ENCODE peak calls at places on chromosome 11, in seven cellular contexts. One of them, this sample, is unnamed. For H3K4me1, the result is how much of the 10 kb centered on the place peaks cover.

GRCh38 chr11:72782081-72782920 is 11.5 kb downstream of the STARD10 start:
- DNase-seq in suprapubic skin: no peak
- DNase-seq in spleen: no peak
- DNase-seq in prostate gland: no peak
- DNase-seq in sigmoid colon: no peak
- DNase-seq in Panc1: no peak
- DNase-seq in transverse colon: peak
- DNase-seq in this sample: peak

GRCh38 chr11:103907548-103908455 is 128.6 kb upstream of the DDI1 start:
- DNase-seq in suprapubic skin: no peak
- DNase-seq in spleen: no peak
- DNase-seq in prostate gland: no peak
- DNase-seq in sigmoid colon: no peak
- DNase-seq in Panc1: no peak
- DNase-seq in transverse colon: no peak
- DNase-seq in this sample: no peak

GRCh38 chr11:19935507-19935906 is 222.9 kb downstream of the NAV2 start:
- DNase-seq in suprapubic skin: no peak
- DNase-seq in spleen: no peak
- DNase-seq in prostate gland: no peak
- DNase-seq in sigmoid colon: no peak
- DNase-seq in Panc1: no peak
- DNase-seq in transverse colon: no peak
- DNase-seq in this sample: no peak

GRCh38 chr11:60371854-60372253 is 6.5 kb upstream of the MS4A7 start:
- DNase-seq in suprapubic skin: no peak
- DNase-seq in spleen: no peak
- DNase-seq in prostate gland: no peak
- DNase-seq in sigmoid colon: no peak
- DNase-seq in Panc1: no peak
- DNase-seq in transverse colon: no peak
- DNase-seq in this sample: no peak

GRCh38 chr11:45982656-45983470 is 60.4 kb downstream of the LARGE2 start:
- DNase-seq in suprapubic skin: no peak
- DNase-seq in spleen: no peak
- DNase-seq in prostate gland: no peak
- DNase-seq in sigmoid colon: no peak
- DNase-seq in Panc1: no peak
- DNase-seq in transverse colon: no peak
- DNase-seq in this sample: no peak

GRCh38 chr11:117868815-117869642 is 7.4 kb downstream of the FXYD6 start:
- DNase-seq in suprapubic skin: no peak
- DNase-seq in spleen: no peak
- DNase-seq in prostate gland: no peak
- DNase-seq in sigmoid colon: no peak
- DNase-seq in Panc1: no peak
- DNase-seq in transverse colon: no peak
- DNase-seq in this sample: no peak

GRCh38 chr11:28447226-28447625 is 339.0 kb downstream of the METTL15 start:
- DNase-seq in suprapubic skin: no peak
- DNase-seq in spleen: no peak
- DNase-seq in prostate gland: no peak
- DNase-seq in sigmoid colon: no peak
- DNase-seq in Panc1: no peak
- DNase-seq in transverse colon: no peak
- DNase-seq in this sample: no peak

GRCh38 chr11:128501008-128501407 is 86.3 kb downstream of the ETS1 start:
- DNase-seq in suprapubic skin: no peak
- DNase-seq in spleen: no peak
- DNase-seq in prostate gland: no peak
- DNase-seq in sigmoid colon: no peak
- DNase-seq in Panc1: no peak
- DNase-seq in transverse colon: no peak
- DNase-seq in this sample: no peak

GRCh38 chr11:28383471-28383870 is 275.3 kb downstream of the METTL15 start:
- DNase-seq in suprapubic skin: no peak
- DNase-seq in spleen: no peak
- DNase-seq in prostate gland: no peak
- DNase-seq in sigmoid colon: no peak
- DNase-seq in Panc1: no peak
- DNase-seq in transverse colon: no peak
- DNase-seq in this sample: no peak

GRCh38 chr11:22730319-22730718 is 63.9 kb downstream of the GAS2 start:
- DNase-seq in suprapubic skin: no peak
- DNase-seq in spleen: no peak
- DNase-seq in prostate gland: no peak
- DNase-seq in sigmoid colon: no peak
- DNase-seq in Panc1: peak
- DNase-seq in transverse colon: no peak
- DNase-seq in this sample: no peak

GRCh38 chr11:19872526-19873135 is 160.0 kb downstream of the NAV2 start:
- DNase-seq in suprapubic skin: no peak
- DNase-seq in spleen: no peak
- DNase-seq in prostate gland: no peak
- DNase-seq in sigmoid colon: no peak
- DNase-seq in Panc1: no peak
- DNase-seq in transverse colon: no peak
- DNase-seq in this sample: no peak

GRCh38 chr11:36775157-36775556 is 177.1 kb upstream of the RAG2 start:
- DNase-seq in suprapubic skin: no peak
- DNase-seq in spleen: no peak
- DNase-seq in prostate gland: no peak
- DNase-seq in sigmoid colon: no peak
- DNase-seq in Panc1: no peak
- DNase-seq in transverse colon: no peak
- DNase-seq in this sample: no peak

GRCh38 chr11:105179542-105180278 is 40.1 kb upstream of the CARD18 start:
- DNase-seq in suprapubic skin: no peak
- DNase-seq in spleen: no peak
- DNase-seq in prostate gland: no peak
- DNase-seq in sigmoid colon: no peak
- DNase-seq in Panc1: no peak
- DNase-seq in transverse colon: no peak
- DNase-seq in this sample: no peak

GRCh38 chr11:18229501-18229900 is 7.1 kb downstream of the SAA4 start:
- DNase-seq in suprapubic skin: no peak
- DNase-seq in spleen: no peak
- DNase-seq in prostate gland: no peak
- DNase-seq in sigmoid colon: no peak
- DNase-seq in Panc1: no peak
- DNase-seq in transverse colon: no peak
- DNase-seq in this sample: no peak

GRCh38 chr11:66118847-66119246 is 48.8 kb downstream of the PACS1 start:
- DNase-seq in suprapubic skin: no peak
- DNase-seq in spleen: no peak
- DNase-seq in prostate gland: no peak
- DNase-seq in sigmoid colon: no peak
- DNase-seq in Panc1: no peak
- DNase-seq in transverse colon: no peak
- DNase-seq in this sample: no peak
- H3K4me1 ChIP-seq in suprapubic skin: under half
- H3K4me1 ChIP-seq in spleen: half or more
- H3K4me1 ChIP-seq in prostate gland: under half
- H3K4me1 ChIP-seq in sigmoid colon: under half
- H3K4me1 ChIP-seq in Panc1: under half
- H3K4me1 ChIP-seq in transverse colon: under half
- H3K4me1 ChIP-seq in this sample: half or more

GRCh38 chr11:111737180-111737876 is 28.9 kb downstream of the PPP2R1B start:
- DNase-seq in suprapubic skin: no peak
- DNase-seq in spleen: peak
- DNase-seq in prostate gland: no peak
- DNase-seq in sigmoid colon: peak
- DNase-seq in Panc1: no peak
- DNase-seq in transverse colon: no peak
- DNase-seq in this sample: no peak
- TF ChIP-seq POLR2AphosphoS5 in suprapubic skin: no peak
- TF ChIP-seq POLR2AphosphoS5 in spleen: no peak
- TF ChIP-seq POLR2AphosphoS5 in prostate gland: no peak
- TF ChIP-seq POLR2AphosphoS5 in sigmoid colon: no peak
- TF ChIP-seq POLR2AphosphoS5 in Panc1: no peak
- TF ChIP-seq POLR2AphosphoS5 in transverse colon: no peak
- TF ChIP-seq POLR2AphosphoS5 in this sample: no peak

DNA sequence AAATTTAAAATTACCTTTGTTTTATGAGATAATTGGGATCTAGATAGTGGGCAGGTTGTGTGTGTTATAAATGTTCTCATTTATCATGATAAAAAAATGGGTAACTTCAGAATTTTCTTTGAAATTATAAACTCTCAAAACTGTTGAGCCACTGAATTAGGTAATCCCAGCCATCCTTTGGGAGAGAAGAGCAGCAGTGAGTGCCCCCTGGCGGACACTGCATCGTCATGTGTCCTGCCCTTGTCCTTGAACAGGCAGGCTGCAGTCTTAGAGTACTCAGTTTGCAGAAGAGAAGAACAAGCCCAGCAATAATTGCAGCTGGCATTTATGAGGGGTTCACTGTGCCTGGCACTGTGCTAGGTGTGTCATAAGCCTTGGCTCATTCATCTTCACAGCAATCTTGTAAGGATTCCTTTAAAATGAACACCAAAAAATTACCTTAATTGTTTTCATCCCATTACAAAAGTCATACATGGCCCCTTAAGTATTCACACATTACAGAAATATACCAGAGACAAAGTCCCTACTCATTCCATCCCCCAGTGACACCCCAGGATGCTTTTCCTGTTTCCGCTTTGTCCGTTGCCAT is 60.4 kb downstream of the MYO7A start:
- DNase-seq in suprapubic skin: no peak
- DNase-seq in spleen: peak
- DNase-seq in prostate gland: peak
- DNase-seq in sigmoid colon: peak
- DNase-seq in Panc1: peak
- DNase-seq in transverse colon: peak
- DNase-seq in this sample: peak
- TF ChIP-seq CTCF in suprapubic skin: peak
- TF ChIP-seq CTCF in spleen: peak
- TF ChIP-seq CTCF in prostate gland: peak
- TF ChIP-seq CTCF in sigmoid colon: peak
- TF ChIP-seq CTCF in Panc1: peak
- TF ChIP-seq CTCF in transverse colon: peak
- TF ChIP-seq CTCF in this sample: peak

GRCh38 chr11:61731211-61731955 is 21.1 kb upstream of the MYRF start:
- DNase-seq in suprapubic skin: no peak
- DNase-seq in spleen: no peak
- DNase-seq in prostate gland: no peak
- DNase-seq in sigmoid colon: no peak
- DNase-seq in Panc1: no peak
- DNase-seq in transverse colon: no peak
- DNase-seq in this sample: no peak

GRCh38 chr11:61733120-61733978 is 19.1 kb upstream of the MYRF start:
- DNase-seq in suprapubic skin: peak
- DNase-seq in spleen: peak
- DNase-seq in prostate gland: peak
- DNase-seq in sigmoid colon: peak
- DNase-seq in Panc1: peak
- DNase-seq in transverse colon: peak
- DNase-seq in this sample: peak

GRCh38 chr11:61732705-61733104 is 19.7 kb upstream of the MYRF start:
- DNase-seq in suprapubic skin: no peak
- DNase-seq in spleen: no peak
- DNase-seq in prostate gland: no peak
- DNase-seq in sigmoid colon: no peak
- DNase-seq in Panc1: no peak
- DNase-seq in transverse colon: no peak
- DNase-seq in this sample: no peak

GRCh38 chr11:61730222-61730994 is 22.0 kb upstream of the MYRF start:
- DNase-seq in suprapubic skin: no peak
- DNase-seq in spleen: no peak
- DNase-seq in prostate gland: no peak
- DNase-seq in sigmoid colon: no peak
- DNase-seq in Panc1: no peak
- DNase-seq in transverse colon: no peak
- DNase-seq in this sample: no peak

DNA sequence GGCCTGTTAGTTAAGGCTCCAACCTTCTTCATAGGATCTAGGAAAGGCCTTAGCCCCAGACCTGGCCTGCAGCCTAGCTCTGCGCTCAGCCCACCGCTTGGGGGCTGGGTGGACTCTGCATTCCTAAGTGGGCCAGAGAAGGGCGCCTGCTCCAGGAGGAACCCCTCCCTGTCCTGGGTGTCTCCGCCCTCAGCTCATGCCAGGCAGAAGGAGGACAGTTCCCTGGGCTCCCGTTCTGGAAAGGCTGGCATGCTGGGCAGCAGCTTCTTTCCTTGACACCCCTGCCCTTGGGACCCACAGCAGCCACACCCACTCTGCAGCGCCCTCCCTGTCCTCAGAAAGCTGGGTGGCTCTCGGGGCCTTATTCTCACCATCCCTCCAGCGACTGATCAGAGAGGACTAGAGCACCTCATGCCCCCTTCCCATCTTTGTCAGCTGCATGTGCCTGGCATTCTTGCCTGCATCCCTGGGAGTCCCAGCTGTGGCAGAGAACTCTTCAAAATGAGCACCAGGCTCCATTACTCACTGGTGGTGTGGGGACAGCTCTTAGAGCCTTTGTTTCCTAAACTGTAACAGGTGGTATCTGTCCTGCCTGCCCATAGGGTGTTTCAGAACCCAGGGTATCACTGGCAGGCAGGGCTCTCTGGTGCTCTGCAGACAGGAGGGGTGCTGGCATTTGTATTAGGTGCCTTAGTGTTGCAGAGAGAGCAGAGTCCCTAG is 20.3 kb upstream of the MYRF start:
- DNase-seq in suprapubic skin: no peak
- DNase-seq in spleen: no peak
- DNase-seq in prostate gland: no peak
- DNase-seq in sigmoid colon: no peak
- DNase-seq in Panc1: no peak
- DNase-seq in transverse colon: no peak
- DNase-seq in this sample: no peak
- H3K4me1 ChIP-seq in suprapubic skin: under half
- H3K4me1 ChIP-seq in spleen: under half
- H3K4me1 ChIP-seq in prostate gland: under half
- H3K4me1 ChIP-seq in sigmoid colon: under half
- H3K4me1 ChIP-seq in Panc1: under half
- H3K4me1 ChIP-seq in transverse colon: under half
- H3K4me1 ChIP-seq in this sample: under half

GRCh38 chr11:561148-562003 is 606 bp downstream of the RASSF7 start:
- DNase-seq in suprapubic skin: no peak
- DNase-seq in spleen: no peak
- DNase-seq in prostate gland: no peak
- DNase-seq in sigmoid colon: no peak
- DNase-seq in Panc1: no peak
- DNase-seq in transverse colon: peak
- DNase-seq in this sample: peak
- TF ChIP-seq POLR2AphosphoS5 in suprapubic skin: no peak
- TF ChIP-seq POLR2AphosphoS5 in spleen: no peak
- TF ChIP-seq POLR2AphosphoS5 in prostate gland: peak
- TF ChIP-seq POLR2AphosphoS5 in sigmoid colon: no peak
- TF ChIP-seq POLR2AphosphoS5 in Panc1: no peak
- TF ChIP-seq POLR2AphosphoS5 in transverse colon: peak
- TF ChIP-seq POLR2AphosphoS5 in this sample: peak

This sample was measured in stomach.